ENCODE peak calls at places on chromosomes 13 and 19, in eight cellular contexts. I, D, C, X, M, R, N and Z are unnamed samples.

GRCh38 chr13:111904166-111904565 is 162.8 kb upstream of the SOX1 start:
- DNase-seq in C (no peak), M (no peak), I (no peak), R (no peak), D (no peak), N (no peak), X (no peak), Z (no peak)

GRCh38 chr19:11355160-11356073 is at the start of gene PLPPR2:
- DNase-seq in I (peak; percentile 87), D (peak; percentile 96), R (peak; percentile 96), M (peak; percentile 52), N (peak; percentile 92), C (peak; percentile 91), X (peak; percentile 96), Z (no peak)

GRCh38 chr19:805161-805561 is 7.9 kb downstream of the PTBP1 start:
- DNase-seq in R (no peak), D (no peak), N (no peak), C (no peak), X (no peak), I (no peak), M (no peak), Z (no peak)

GRCh38 chr19:4278926-4279529 is at the start of gene SHD:
- DNase-seq in D (no peak), N (no peak), R (no peak), I (no peak), C (no peak), X (no peak), M (no peak), Z (no peak)

GRCh38 chr19:13692096-13692495 is 72.2 kb upstream of the MRI1 start:
- DNase-seq in N (no peak), D (peak; percentile 60), M (no peak), I (peak; percentile 63), X (no peak), R (no peak), C (peak; percentile 69), Z (no peak)

GRCh38 chr19:41951686-41952172 is 7.4 kb downstream of the RABAC1 start:
- DNase-seq in X (peak; percentile 70), D (peak; percentile 79), C (peak; percentile 63), I (peak; percentile 48), N (peak; percentile 46), M (no peak), R (peak; percentile 60), Z (no peak)

GRCh38 chr19:52398091-52398461 is 427 bp downstream of the ZNF528 start:
- DNase-seq in D (no peak), R (peak; percentile 8), I (no peak), X (peak; percentile 2), N (peak; percentile 3), C (no peak), M (no peak), Z (no peak)

GRCh38 chr19:30119180-30119920 is 177.3 kb downstream of the URI1 start:
- DNase-seq in I (no peak), M (no peak), C (no peak), R (no peak), D (no peak), N (no peak), X (no peak), Z (no peak)

GRCh38 chr19:18519962-18520847 is 1.7 kb downstream of the ELL start:
- DNase-seq in N (peak; percentile 67), C (peak; percentile 75), R (peak; percentile 63), X (peak; percentile 89), I (peak; percentile 70), D (no peak), M (no peak), Z (no peak)

GRCh38 chr13:113952983-113953520 is 20.8 kb downstream of the C13orf46 start:
- DNase-seq in I (no peak), M (no peak), R (no peak), D (no peak), C (no peak), N (no peak), X (no peak), Z (no peak)

GRCh38 chr13:50593228-50593627 is 250.3 kb downstream of the DLEU7 start:
- DNase-seq in D (no peak), C (peak; percentile 14), M (no peak), X (no peak), I (no peak), R (no peak), N (no peak), Z (no peak)

GRCh38 chr13:107835339-107836018 is 379.9 kb downstream of the LIG4 start:
- DNase-seq in X (no peak), I (no peak), R (no peak), M (no peak), N (peak; percentile 73), D (no peak), C (peak; percentile 85), Z (no peak)

GRCh38 chr19:41299755-41300089 is 10.2 kb upstream of the CCDC97 start:
- DNase-seq in M (no peak), N (peak; percentile 78), X (peak; percentile 48), C (peak; percentile 91), D (no peak), R (no peak), I (peak; percentile 84), Z (peak; percentile 32)

GRCh38 chr19:29687244-29687896 is 22.1 kb downstream of the PLEKHF1 start:
- DNase-seq in R (peak; percentile 57), I (peak; percentile 96), M (no peak), C (peak; percentile 95), X (peak; percentile 36), D (no peak), N (peak; percentile 95), Z (peak; percentile 74)

GRCh38 chr19:56080669-56081401 is 40.3 kb downstream of the ZNF787 start:
- DNase-seq in C (peak; percentile 70), I (peak; percentile 71), D (peak; percentile 76), X (peak; percentile 85), R (peak; percentile 43), N (peak; percentile 85), M (peak; percentile 14), Z (peak; percentile 36)

GRCh38 chr19:55391702-55392615 is 6.2 kb downstream of the RPL28 start:
- DNase-seq in I (no peak), M (no peak), N (no peak), R (no peak), C (no peak), X (no peak), D (no peak), Z (no peak)

GRCh38 chr19:58538257-58539168 is 5.4 kb upstream of the TRIM28 start:
- DNase-seq in D (no peak), M (no peak), N (no peak), I (no peak), X (no peak), C (no peak), R (no peak), Z (no peak)

GRCh38 chr19:40397568-40397906 is 7.6 kb upstream of the HIPK4 start:
- DNase-seq in I (no peak), D (no peak), N (no peak), R (no peak), C (no peak), X (no peak), M (no peak), Z (no peak)

GRCh38 chr13:30112602-30113435 is 194.5 kb downstream of the KATNAL1 start:
- DNase-seq in D (peak; percentile 83), C (peak; percentile 86), I (peak; percentile 86), M (no peak), X (peak; percentile 86), R (peak; percentile 67), N (peak; percentile 61), Z (peak; percentile 65)

GRCh38 chr13:30110301-30111070 is 196.9 kb downstream of the KATNAL1 start:
- DNase-seq in R (no peak), D (no peak), N (no peak), I (no peak), M (no peak), X (peak; percentile 30), C (no peak), Z (no peak)

GRCh38 chr13:30113531-30113930 is 193.8 kb downstream of the KATNAL1 start:
- DNase-seq in I (no peak), X (no peak), D (no peak), R (no peak), M (no peak), N (no peak), C (no peak), Z (no peak)

GRCh38 chr13:30109471-30110135 is 197.7 kb downstream of the KATNAL1 start:
- DNase-seq in D (no peak), C (no peak), X (no peak), N (no peak), M (no peak), I (no peak), R (no peak), Z (no peak)

DNA sequence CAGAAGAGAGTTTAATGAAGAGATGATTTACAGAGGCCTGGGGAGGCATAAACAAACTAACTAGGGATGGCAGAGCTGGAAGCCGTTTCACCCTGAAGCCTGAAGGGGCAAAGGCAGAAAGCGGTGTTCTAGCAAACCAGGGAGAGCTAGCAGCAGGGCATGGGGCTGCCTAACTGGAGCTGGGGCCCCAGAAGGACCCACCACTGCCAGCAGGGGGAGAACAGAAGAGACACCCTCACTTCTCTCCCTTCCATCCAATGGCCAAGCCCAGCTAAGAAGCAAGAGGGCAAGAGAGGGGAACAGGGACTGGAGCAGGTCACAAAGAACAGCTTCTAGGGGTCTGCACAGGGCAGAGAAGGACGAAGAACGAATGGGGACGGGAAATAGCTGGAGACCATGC is 195.5 kb downstream of the KATNAL1 start:
- DNase-seq in C (no peak), D (no peak), X (no peak), R (no peak), I (no peak), M (no peak), N (no peak), Z (no peak)
- TF ChIP-seq CTCF in C (peak; percentile 33), D (no peak), X (no peak), R (no peak), I (peak; percentile 11), M (no peak), N (peak; percentile 65), Z (peak; percentile 38)

GRCh38 chr13:110475117-110475516 is 86.4 kb downstream of the RAB20 start:
- DNase-seq in R (no peak), N (no peak), I (no peak), M (no peak), X (no peak), C (no peak), D (no peak), Z (no peak)
- H3K4me3 ChIP-seq in R (no peak overlapping the region), N (no peak overlapping the region), I (no peak overlapping the region), M (no peak overlapping the region), X (no peak overlapping the region), C (no peak overlapping the region), D (no peak overlapping the region), Z (no peak overlapping the region)

DNA sequence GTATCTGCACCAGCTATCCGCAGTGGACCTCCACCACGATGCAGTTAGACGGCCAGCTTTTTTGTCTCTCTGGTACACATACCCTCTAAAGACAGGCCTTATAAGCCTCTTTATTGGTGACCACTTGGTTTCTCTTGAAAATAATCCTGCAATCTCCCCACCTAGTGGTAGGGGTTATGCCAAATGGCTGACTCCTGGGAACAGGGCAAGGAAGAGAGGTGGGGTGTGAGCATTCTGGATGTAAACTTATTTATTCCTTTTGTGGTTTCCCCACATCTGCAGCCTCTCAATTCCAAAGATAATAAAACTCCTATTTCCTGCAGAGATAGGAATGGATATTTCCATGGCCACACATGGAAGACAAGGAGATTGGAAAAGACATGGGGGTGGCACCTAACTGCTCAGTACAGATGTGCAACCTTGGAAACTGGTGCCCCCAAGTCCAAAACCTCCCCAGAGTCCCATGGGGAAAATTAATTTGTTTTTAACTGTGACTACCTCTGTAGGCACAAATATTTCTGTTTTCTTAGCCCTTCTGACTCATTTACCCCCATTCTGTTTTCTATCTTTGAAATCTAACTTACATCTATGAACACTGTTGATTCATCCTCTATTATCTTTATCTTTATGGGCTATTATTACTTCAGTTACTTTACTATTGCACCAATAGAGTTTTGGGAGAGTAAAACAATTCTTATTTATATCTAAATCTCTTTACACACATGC is 112.7 kb upstream of the TSHZ3 start:
- DNase-seq in M (no peak), I (no peak), R (no peak), C (no peak), D (no peak), X (no peak), N (no peak), Z (no peak)
- TF ChIP-seq CTCF in M (no peak), I (peak; percentile 23), R (no peak), C (peak; percentile 11), D (no peak), X (no peak), N (no peak), Z (no peak)

GRCh38 chr13:79385694-79386093 is 20.4 kb downstream of the RBM26 start:
- DNase-seq in M (no peak), I (no peak), N (no peak), R (no peak), X (no peak), C (no peak), D (no peak), Z (no peak)
- H3K4me3 ChIP-seq in M (no peak overlapping the region), I (no peak overlapping the region), N (no peak overlapping the region), R (no peak overlapping the region), X (no peak overlapping the region), C (no peak overlapping the region), D (no peak overlapping the region), Z (no peak overlapping the region)